ENCODE peak calls at places on chromosomes 6 and 20, in four cellular contexts. X is HepG2, W is GM12878, R is K562. G is an unnamed sample.

GRCh38 chr6:97963148-97963680 is 680.2 kb upstream of the MMS22L start:
- DNase-seq in X (no peak), W (no peak), R (no peak), G (no peak)

GRCh38 chr20:38109657-38110524 is 55.2 kb downstream of the TGM2 start:
- DNase-seq in X (peak), W (no peak), R (peak), G (no peak)

GRCh38 chr20:50146732-50147662 is 6.5 kb downstream of the PEDS1 start:
- DNase-seq in X (no peak), W (peak), R (peak), G (no peak)

GRCh38 chr6:88490195-88490594 is 324.0 kb upstream of the CNR1 start:
- DNase-seq in X (no peak), W (no peak), R (no peak), G (no peak)

GRCh38 chr20:52783769-52784168 is 188.4 kb upstream of the TSHZ2 start:
- DNase-seq in X (peak), W (no peak), R (peak), G (peak)

GRCh38 chr6:147618457-147618856 is 110.0 kb downstream of the SAMD5 start:
- DNase-seq in X (no peak), W (no peak), R (no peak), G (no peak)

GRCh38 chr6:2988426-2989331 is 11.0 kb upstream of the NQO2 start:
- DNase-seq in X (peak), W (no peak), R (peak), G (peak)

GRCh38 chr20:48717095-48717958 is 110.5 kb downstream of the PREX1 start:
- DNase-seq in X (no peak), W (peak), R (no peak), G (no peak)

GRCh38 chr6:45388328-45388727 is 10.6 kb upstream of the SUPT3H start:
- DNase-seq in X (no peak), W (no peak), R (peak), G (no peak)

GRCh38 chr6:23441813-23442212 is 684.2 kb upstream of the NRSN1 start:
- DNase-seq in X (no peak), W (no peak), R (no peak), G (no peak)

GRCh38 chr20:37879003-37879599 is 23.8 kb upstream of the VSTM2L start:
- DNase-seq in X (no peak), W (no peak), R (no peak), G (no peak)

GRCh38 chr6:116036885-116037284 is 23.8 kb downstream of the FRK start:
- DNase-seq in X (no peak), W (no peak), R (no peak), G (no peak)

GRCh38 chr6:52304917-52305316 is 20.4 kb upstream of the MCM3 start:
- DNase-seq in X (no peak), W (no peak), R (no peak), G (no peak)

GRCh38 chr6:152338335-152339125 is 298.6 kb downstream of the SYNE1 start:
- DNase-seq in X (peak), W (no peak), R (peak), G (peak)

GRCh38 chr6:7261030-7261841 is 51.8 kb downstream of the SSR1 start:
- DNase-seq in X (peak), W (no peak), R (peak), G (peak)

GRCh38 chr6:257774-258173 is 34.5 kb upstream of the DUSP22 start:
- DNase-seq in X (no peak), W (no peak), R (no peak), G (no peak)

GRCh38 chr6:30206799-30207618 is 6.2 kb downstream of the TRIM26 start:
- DNase-seq in X (peak), W (no peak), R (no peak), G (no peak)

GRCh38 chr6:4381379-4381778 is 246.0 kb upstream of the ECI2 start:
- DNase-seq in X (no peak), W (no peak), R (no peak), G (no peak)
- TF ChIP-seq CREB1 in X (no peak), W (no peak), R (no peak), G (no peak)

GRCh38 chr6:15763364-15763763 is 100.5 kb upstream of the DTNBP1 start:
- DNase-seq in X (no peak), W (no peak), R (no peak), G (no peak)
- TF ChIP-seq ETV6 in X (no peak), W (no peak), R (no peak), G (no peak)

DNA sequence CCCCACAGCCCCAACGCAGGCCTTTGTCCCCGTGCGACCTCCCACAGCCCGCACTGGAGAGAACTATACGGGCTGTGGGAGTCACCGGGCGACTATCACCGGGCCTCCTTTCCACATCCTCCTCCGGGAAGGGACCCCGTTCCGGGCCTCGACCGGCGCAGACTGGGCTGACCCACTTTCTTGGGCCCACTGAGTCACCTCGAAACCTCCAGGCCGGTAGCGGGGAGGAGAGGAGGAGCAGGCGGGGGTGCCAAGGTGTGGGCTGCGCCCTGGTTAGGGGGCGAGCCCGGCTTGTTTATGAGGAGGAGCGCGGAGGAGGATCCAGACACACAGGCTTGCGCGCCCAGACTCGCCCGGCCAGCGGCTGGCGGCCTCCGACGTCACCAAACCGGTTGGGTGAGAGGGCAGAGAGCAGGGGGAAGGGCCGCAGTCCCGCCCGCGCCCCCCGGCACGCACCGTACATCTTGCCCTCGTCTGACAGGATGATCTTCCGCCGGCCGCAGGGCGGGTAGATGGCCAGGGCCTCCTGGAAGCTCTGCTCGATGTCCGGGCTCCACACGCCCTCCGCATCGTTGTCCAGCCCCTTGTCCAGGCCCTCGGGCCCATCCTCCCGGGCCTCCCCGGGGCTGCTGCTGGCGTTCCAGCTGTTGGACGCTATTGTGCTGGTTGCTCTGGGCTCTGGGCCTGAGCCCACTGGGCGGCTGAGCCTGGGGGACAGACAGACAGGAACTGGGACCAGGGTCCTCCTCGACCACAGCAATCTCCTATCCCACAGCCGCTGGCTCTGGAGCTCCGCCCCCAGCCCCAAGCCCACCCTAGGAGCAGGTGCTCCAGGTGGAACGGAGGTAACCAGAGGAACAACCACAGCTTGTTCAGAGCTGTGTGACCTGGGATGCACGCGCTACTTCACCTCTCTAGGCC is 10.6 kb downstream of the TEAD3 start:
- DNase-seq in X (no peak), W (no peak), R (no peak), G (peak)
- TF ChIP-seq CREM in X (no peak), W (no peak), R (no peak), G (peak)

DNA sequence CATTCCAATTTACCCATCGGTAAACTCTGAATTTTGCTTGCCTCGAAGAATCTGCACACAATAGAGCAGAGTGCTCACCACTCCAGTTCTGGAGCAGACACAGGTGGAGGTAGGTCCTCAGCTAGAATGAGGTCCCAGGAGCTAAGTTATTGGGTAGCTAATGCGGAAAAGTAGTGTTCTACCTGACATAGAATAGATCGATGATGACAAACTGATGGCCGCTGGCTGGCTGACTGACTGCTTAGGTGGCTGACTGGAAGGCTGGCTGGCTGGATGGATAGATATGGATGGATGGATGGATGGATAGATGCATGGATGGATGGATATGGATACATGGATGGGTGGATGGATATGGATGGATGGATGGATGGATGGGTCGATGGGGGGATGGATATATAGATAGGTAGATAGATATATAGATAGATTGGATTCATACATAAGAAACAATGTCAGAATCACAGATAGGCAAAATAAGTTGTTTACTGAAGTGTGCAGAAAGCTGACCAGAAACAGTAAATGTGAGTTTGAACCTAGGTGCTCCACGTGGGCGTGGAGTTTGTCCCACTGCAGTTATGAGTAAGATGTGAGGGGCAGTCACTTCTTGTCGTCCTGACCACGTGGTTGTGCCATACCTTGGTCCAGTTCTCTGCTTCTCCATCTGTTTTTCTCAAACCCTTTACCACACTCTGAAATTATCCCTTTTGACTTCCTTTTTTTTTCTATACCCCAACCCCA is 62.1 kb downstream of the TBXT start:
- DNase-seq in X (no peak), W (no peak), R (no peak), G (no peak)
- TF ChIP-seq CREB1 in X (no peak), W (no peak), R (no peak), G (no peak)

DNA sequence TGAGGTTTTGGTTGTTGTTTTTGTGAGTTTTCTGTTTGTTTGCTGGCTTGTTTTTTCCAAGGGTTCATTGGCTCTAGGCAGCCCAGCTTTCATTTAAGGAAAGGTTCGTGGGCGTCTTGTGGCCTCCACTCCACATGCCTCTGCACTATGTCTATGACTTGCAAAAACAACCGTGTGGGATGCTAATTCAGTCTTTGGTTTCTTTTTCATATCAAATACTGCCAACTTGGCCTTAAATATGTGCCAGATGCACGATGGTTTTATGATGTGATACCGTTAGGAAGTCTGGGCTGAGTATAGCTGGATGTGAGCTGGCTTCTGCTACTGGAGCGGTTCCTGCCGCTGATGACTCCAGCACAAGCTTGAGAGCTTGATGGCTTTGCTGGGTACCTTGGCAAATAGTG is 96.3 kb downstream of the BMP2 start:
- DNase-seq in X (no peak), W (no peak), R (no peak), G (no peak)
- TF ChIP-seq ETV6 in X (no peak), W (no peak), R (no peak), G (no peak)

DNA sequence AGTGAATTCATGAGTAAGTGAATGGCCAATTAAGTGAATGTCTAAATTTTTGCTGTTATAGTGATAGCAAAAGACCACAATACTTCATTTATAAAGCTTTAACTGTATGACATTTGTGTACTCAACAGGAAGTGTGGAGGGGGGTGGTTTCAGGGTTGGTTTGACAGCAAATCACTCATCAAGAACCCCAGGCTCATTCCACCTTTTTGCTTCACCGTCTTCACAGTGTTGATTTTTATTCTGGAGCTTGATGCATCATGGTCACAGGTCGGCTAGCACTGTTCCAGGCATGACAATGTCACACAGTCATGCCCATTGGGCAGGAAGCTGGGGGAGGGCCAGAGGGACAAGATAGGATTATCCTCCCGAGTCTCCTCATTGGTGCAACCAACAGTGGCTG is 75.0 kb downstream of the MDGA1 start:
- DNase-seq in X (no peak), W (no peak), R (no peak), G (no peak)
- TF ChIP-seq CREM in X (no peak), W (no peak), R (no peak), G (no peak)

GRCh38 chr20:3051385-3052019 is 5.7 kb downstream of the MRPS26 start:
- DNase-seq in X (no peak), W (no peak), R (no peak), G (no peak)
- TF ChIP-seq CREB1 in X (no peak), W (no peak), R (no peak), G (no peak)

GRCh38 chr6:139030211-139030530 is 1.6 kb downstream of the ABRACL start:
- DNase-seq in X (no peak), W (no peak), R (no peak), G (no peak)

GRCh38 chr6:139028242-139028657 is 295 bp upstream of the ABRACL start:
- DNase-seq in X (no peak), W (no peak), R (no peak), G (no peak)

GRCh38 chr6:139028658-139029469 is at the start of gene ABRACL:
- DNase-seq in X (no peak), W (peak), R (peak), G (peak)

GRCh38 chr6:139029470-139030210 is 1.1 kb downstream of the ABRACL start:
- DNase-seq in X (no peak), W (no peak), R (peak), G (peak)

GRCh38 chr6:139030539-139030938 is 2.0 kb downstream of the ABRACL start:
- DNase-seq in X (no peak), W (peak), R (no peak), G (no peak)
- TF ChIP-seq ETV6 in X (no peak), W (peak), R (no peak), G (no peak)

GRCh38 chr6:127247114-127248096 is 19.3 kb upstream of the RNF146 start:
- DNase-seq in X (no peak), W (no peak), R (no peak), G (no peak)

GRCh38 chr6:127243501-127243900 is 23.2 kb upstream of the RNF146 start:
- DNase-seq in X (no peak), W (no peak), R (no peak), G (no peak)
- TF ChIP-seq CREM in X (no peak), W (no peak), R (no peak), G (no peak)

DNA sequence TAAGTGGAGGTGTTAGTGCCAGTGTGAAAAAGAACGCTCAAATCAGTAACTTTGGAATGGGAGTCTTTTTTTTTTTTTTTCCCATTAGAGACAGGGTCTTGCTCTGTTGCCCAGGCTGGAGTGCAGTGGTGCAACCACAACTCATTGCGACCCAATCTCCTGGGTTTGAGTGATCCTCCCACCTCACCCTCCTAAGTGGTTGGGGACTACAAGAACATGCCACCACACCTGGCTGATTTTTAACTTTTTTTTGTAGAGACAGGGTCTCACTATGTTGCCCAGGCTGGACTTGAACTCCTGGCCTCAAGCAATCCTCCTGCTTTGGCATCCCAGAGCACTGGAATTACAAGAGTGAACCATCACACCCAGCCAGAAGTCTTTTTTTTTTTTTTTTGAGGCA is 19.7 kb downstream of the LATS1 start:
- DNase-seq in X (no peak), W (no peak), R (no peak), G (no peak)
- TF ChIP-seq CREB1 in X (no peak), W (no peak), R (no peak), G (no peak)